ENCODE peak calls at places on chromosomes 4 and X, in four cellular contexts. Y is H9, A is IMR-90, P is trophoblast cell. Z is an unnamed sample.

GRCh38 chrX:10608099-10608498 is 12.3 kb downstream of the MID1 start:
- DNase-seq in Y (no peak), A (peak; percentile 90), P (no peak), Z (no peak)

GRCh38 chrX:48999030-48999429 is 3.0 kb downstream of the GRIPAP1 start:
- DNase-seq in Y (no peak), A (no peak), P (no peak), Z (no peak)

GRCh38 chrX:117215683-117216082 is 752.9 kb upstream of the CT83 start:
- DNase-seq in Y (no peak), A (no peak), P (no peak), Z (no peak)

GRCh38 chr4:137641554-137641953 is 109.3 kb upstream of the PCDH18 start:
- DNase-seq in Y (no peak), A (no peak), P (no peak), Z (no peak)

GRCh38 chrX:126658447-126658846 is 105.8 kb upstream of the DCAF12L1 start:
- DNase-seq in Y (no peak), A (no peak), P (no peak), Z (no peak)

GRCh38 chrX:50691820-50692219 is 122.2 kb downstream of the SHROOM4 start:
- DNase-seq in Y (peak; percentile 33), A (peak; percentile 48), P (peak; percentile 3), Z (no peak)

GRCh38 chr4:118682928-118683327 is 2.3 kb upstream of the METTL14 start:
- DNase-seq in Y (no peak), A (peak; percentile 41), P (no peak), Z (no peak)

GRCh38 chr4:156962551-156962974 is 9.0 kb downstream of the PDGFC start:
- DNase-seq in Y (no peak), A (peak; percentile 99), P (no peak), Z (no peak)

GRCh38 chr4:73676881-73677323 is 56.7 kb upstream of the RASSF6 start:
- DNase-seq in Y (no peak), A (peak; percentile 88), P (no peak), Z (no peak)

GRCh38 chrX:136386821-136387220 is 86.1 kb downstream of the ADGRG4 start:
- DNase-seq in Y (no peak), A (no peak), P (no peak), Z (no peak)

GRCh38 chr4:176320976-176321361 is 1.2 kb downstream of the SPCS3 start:
- DNase-seq in Y (no peak), A (no peak), P (no peak), Z (no peak)

GRCh38 chr4:167359711-167360110 is 125.4 kb upstream of the SPOCK3 start:
- DNase-seq in Y (no peak), A (no peak), P (no peak), Z (peak; percentile 2)

GRCh38 chrX:109393859-109394258 is 88.0 kb downstream of the GUCY2F start:
- DNase-seq in Y (peak; percentile 55), A (no peak), P (no peak), Z (no peak)

GRCh38 chrX:65203545-65203944 is 227.3 kb upstream of the ZC4H2 start:
- DNase-seq in Y (no peak), A (no peak), P (no peak), Z (no peak)

GRCh38 chr4:127832585-127832984 is 48.1 kb upstream of the PLK4 start:
- DNase-seq in Y (no peak), A (no peak), P (no peak), Z (no peak)

GRCh38 chrX:23822397-23822796 is 39.4 kb downstream of the SAT1 start:
- DNase-seq in Y (no peak), A (peak; percentile 57), P (no peak), Z (no peak)

GRCh38 chr4:52019941-52020657 is at the start of gene LRRC66:
- DNase-seq in Y (no peak), A (no peak), P (no peak), Z (no peak)

GRCh38 chr4:28241021-28241420 is 1380.4 kb downstream of the STIM2 start:
- DNase-seq in Y (no peak), A (no peak), P (no peak), Z (no peak)

GRCh38 chr4:8893227-8893623 is 21.6 kb upstream of the HMX1 start:
- DNase-seq in Y (no peak), A (no peak), P (no peak), Z (no peak)

GRCh38 chrX:142977128-142977914 is 48.4 kb upstream of the SPANXN4 start:
- DNase-seq in Y (no peak), A (no peak), P (no peak), Z (no peak)

GRCh38 chrX:37075892-37076595 is 67.9 kb downstream of the FAM47C start:
- DNase-seq in Y (no peak), A (no peak), P (no peak), Z (no peak)

GRCh38 chr4:112142152-112142551 is 3.1 kb upstream of the FAM241A start:
- DNase-seq in Y (no peak), A (no peak), P (no peak), Z (no peak)
- H2BK5ac ChIP-seq in Y (no peak overlapping the region), A (no peak overlapping the region), P (no peak overlapping the region), Z (no peak overlapping the region)

GRCh38 chr4:147003956-147004580 is 58.4 kb upstream of the TTC29 start:
- DNase-seq in Y (peak; percentile 58), A (no peak), P (no peak), Z (no peak)
- H2BK5ac ChIP-seq in Y (no peak overlapping the region), A (no peak overlapping the region), P (no peak overlapping the region), Z (no peak overlapping the region)

GRCh38 chr4:185840953-185841352 is 29.0 kb upstream of the SORBS2 start:
- DNase-seq in Y (no peak), A (no peak), P (no peak), Z (no peak)

GRCh38 chr4:185840201-185840600 is 28.2 kb upstream of the SORBS2 start:
- DNase-seq in Y (no peak), A (peak; percentile 33), P (no peak), Z (no peak)

GRCh38 chr4:185839770-185840169 is 27.8 kb upstream of the SORBS2 start:
- DNase-seq in Y (no peak), A (peak; percentile 26), P (no peak), Z (no peak)

GRCh38 chr4:185839204-185839712 is 27.3 kb upstream of the SORBS2 start:
- DNase-seq in Y (peak; percentile 90), A (peak; percentile 91), P (peak; percentile 73), Z (peak; percentile 71)

DNA sequence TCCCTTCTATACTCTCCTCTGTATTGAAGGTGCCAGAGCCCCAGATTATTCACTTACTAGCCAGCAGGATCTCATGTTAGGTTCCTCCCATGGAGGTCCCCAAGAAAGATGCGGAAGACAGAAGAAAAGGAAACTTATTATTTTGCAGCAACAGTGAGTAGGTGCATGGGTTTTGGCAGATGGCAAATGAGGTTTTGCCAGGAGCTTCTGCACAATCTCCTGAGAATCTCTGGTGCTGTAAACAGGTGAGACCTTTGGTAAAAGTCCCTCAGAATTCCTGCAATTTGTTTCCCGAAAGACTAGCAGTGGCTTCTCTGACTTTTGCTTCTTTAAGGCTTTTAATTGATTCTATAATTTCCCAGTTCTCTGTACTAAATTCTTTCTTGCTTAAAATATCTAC is 29.5 kb upstream of the SORBS2 start:
- DNase-seq in Y (no peak), A (no peak), P (no peak), Z (no peak)
- H2BK5ac ChIP-seq in Y (no peak overlapping the region), A (no peak overlapping the region), P (no peak overlapping the region), Z (no peak overlapping the region)

DNA sequence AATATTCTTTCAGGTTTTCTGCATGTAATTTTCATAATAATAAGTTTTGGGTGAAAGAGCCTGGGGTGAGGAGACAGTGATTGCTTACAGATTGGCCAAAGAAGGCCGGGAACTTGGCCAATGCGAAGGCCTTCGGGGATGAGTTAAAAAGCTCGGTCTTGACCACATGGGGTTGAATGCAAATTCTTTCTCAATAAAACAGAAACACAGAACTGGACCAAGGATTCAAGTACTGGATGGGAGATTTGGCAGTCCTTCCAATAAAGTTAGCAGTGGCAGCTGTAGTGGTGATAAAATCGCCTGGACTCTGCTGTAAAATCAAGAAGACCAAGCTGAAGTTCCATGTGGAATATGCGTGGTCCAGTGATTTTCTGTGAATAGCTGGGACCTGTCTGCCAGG is 282.2 kb upstream of the KLF3 start:
- DNase-seq in Y (no peak), A (no peak), P (no peak), Z (no peak)
- H2BK5ac ChIP-seq in Y (no peak overlapping the region), A (no peak overlapping the region), P (no peak overlapping the region), Z (no peak overlapping the region)

Z was measured in neuronal stem cell.